ENCODE peak calls at places on chromosomes 16 and 17, in six cellular contexts. G is GM12878, L is HCT116, Q is H1, V is K562, Y is HepG2. U is an unnamed sample.

GRCh38 chr16:4682616-4683254 is 10.6 kb upstream of the NUDT16L1 start:
- DNase-seq in L (no peak), Y (peak; percentile 65), V (peak; percentile 59), Q (peak; percentile 50), G (no peak), U (no peak)

GRCh38 chr16:56965149-56965938 is 3.6 kb downstream of the CETP start:
- DNase-seq in Y (no peak), Q (no peak), G (no peak), L (no peak), V (no peak), U (no peak)

GRCh38 chr17:47315451-47316266 is 8.1 kb upstream of the EFCAB13 start:
- DNase-seq in L (peak; percentile 74), Q (no peak), Y (peak; percentile 71), G (peak; percentile 48), V (peak; percentile 80), U (peak; percentile 89)

GRCh38 chr17:48611681-48612455 is 1.1 kb upstream of the HOXB7 start:
- DNase-seq in Q (no peak), V (no peak), Y (no peak), L (no peak), G (no peak), U (peak; percentile 39)

GRCh38 chr17:16304832-16305231 is 48.4 kb downstream of the CENPV start:
- DNase-seq in L (no peak), Y (peak; percentile 63), V (peak; percentile 54), G (no peak), Q (no peak), U (peak; percentile 40)

GRCh38 chr17:2837147-2837561 is 40.9 kb downstream of the RAP1GAP2 start:
- DNase-seq in L (no peak), G (no peak), V (no peak), Q (no peak), Y (no peak), U (no peak)

GRCh38 chr16:67882374-67883145 is 2.1 kb upstream of the NRN1L start:
- DNase-seq in L (no peak), Y (no peak), Q (no peak), V (no peak), G (no peak), U (no peak)

GRCh38 chr16:15572329-15573001 is 70.5 kb downstream of the MARF1 start:
- DNase-seq in Q (no peak), G (no peak), Y (peak; percentile 83), V (no peak), L (no peak), U (no peak)

GRCh38 chr16:63361032-63361624 is 1324.9 kb upstream of the CDH8 start:
- DNase-seq in Q (no peak), L (peak; percentile 15), G (no peak), V (peak; percentile 36), Y (peak; percentile 46), U (peak; percentile 56)

GRCh38 chr16:89923640-89924297 is 627 bp downstream of the TUBB3 start:
- DNase-seq in G (no peak), V (no peak), Y (peak; percentile 56), Q (no peak), L (no peak), U (no peak)

GRCh38 chr16:69186642-69187386 is at the start of gene SNTB2:
- DNase-seq in L (peak; percentile 70), G (peak; percentile 95), Q (peak; percentile 70), V (peak; percentile 95), Y (peak; percentile 92), U (peak; percentile 87)

GRCh38 chr16:66699898-66700297 is 3.4 kb upstream of the CMTM4 start:
- DNase-seq in L (no peak), V (no peak), G (no peak), Y (no peak), Q (no peak), U (no peak)

GRCh38 chr17:81898029-81898866 is 3.8 kb upstream of the NPB start:
- DNase-seq in Q (no peak), G (no peak), L (peak; percentile 56), V (no peak), Y (no peak), U (no peak)

GRCh38 chr17:13518271-13519000 is 83.3 kb downstream of the HS3ST3A1 start:
- DNase-seq in V (no peak), Q (no peak), G (no peak), Y (no peak), L (no peak), U (no peak)

GRCh38 chr16:86566601-86566965 is at the start of gene FOXC2:
- DNase-seq in V (no peak), G (no peak), L (no peak), Q (no peak), Y (no peak), U (peak; percentile 96)

GRCh38 chr17:40602445-40603443 is 37.5 kb upstream of the CCR7 start:
- DNase-seq in V (no peak), G (peak; percentile 84), Y (no peak), Q (no peak), L (no peak), U (no peak)

GRCh38 chr17:65656390-65657250 is 95.2 kb upstream of the AXIN2 start:
- DNase-seq in G (peak; percentile 39), V (no peak), L (no peak), Y (peak; percentile 80), Q (no peak), U (no peak)

GRCh38 chr16:17159616-17160015 is 311.1 kb downstream of the XYLT1 start:
- DNase-seq in Y (no peak), L (no peak), Q (no peak), V (no peak), G (no peak), U (no peak)
- TF ChIP-seq POLR2AphosphoS5 in Y (no peak), L (no peak), Q (no peak), V (no peak), G (no peak), U (no peak)

GRCh38 chr17:869067-869466 is 86.9 kb downstream of the MRM3 start:
- DNase-seq in Q (no peak), V (no peak), G (no peak), L (no peak), Y (no peak), U (no peak)

GRCh38 chr17:872843-873242 is 90.7 kb downstream of the MRM3 start:
- DNase-seq in Y (no peak), V (no peak), Q (no peak), L (no peak), G (no peak), U (no peak)

GRCh38 chr17:867896-868489 is 85.8 kb downstream of the MRM3 start:
- DNase-seq in V (no peak), Y (no peak), Q (no peak), L (no peak), G (no peak), U (no peak)

GRCh38 chr17:869567-870530 is 87.7 kb downstream of the MRM3 start:
- DNase-seq in V (no peak), L (peak; percentile 72), G (no peak), Q (no peak), Y (no peak), U (no peak)

GRCh38 chr17:871731-872517 is 89.8 kb downstream of the MRM3 start:
- DNase-seq in V (no peak), Y (no peak), G (no peak), Q (no peak), L (no peak), U (no peak)
- TF ChIP-seq POLR2A in V (no peak), Y (no peak), G (no peak), Q (no peak), L (no peak), U (no peak)

GRCh38 chr17:73803867-73804539 is 159.8 kb upstream of the SDK2 start:
- DNase-seq in Q (no peak), Y (no peak), V (no peak), G (no peak), L (no peak), U (no peak)

GRCh38 chr17:73801455-73802100 is 157.3 kb upstream of the SDK2 start:
- DNase-seq in G (no peak), L (no peak), V (no peak), Y (no peak), Q (no peak), U (no peak)

GRCh38 chr17:73802314-73802713 is 158.1 kb upstream of the SDK2 start:
- DNase-seq in Y (peak; percentile 73), L (no peak), G (no peak), V (no peak), Q (no peak), U (no peak)

GRCh38 chr17:73800893-73801292 is 156.6 kb upstream of the SDK2 start:
- DNase-seq in Q (no peak), Y (no peak), L (no peak), G (no peak), V (no peak), U (no peak)

DNA sequence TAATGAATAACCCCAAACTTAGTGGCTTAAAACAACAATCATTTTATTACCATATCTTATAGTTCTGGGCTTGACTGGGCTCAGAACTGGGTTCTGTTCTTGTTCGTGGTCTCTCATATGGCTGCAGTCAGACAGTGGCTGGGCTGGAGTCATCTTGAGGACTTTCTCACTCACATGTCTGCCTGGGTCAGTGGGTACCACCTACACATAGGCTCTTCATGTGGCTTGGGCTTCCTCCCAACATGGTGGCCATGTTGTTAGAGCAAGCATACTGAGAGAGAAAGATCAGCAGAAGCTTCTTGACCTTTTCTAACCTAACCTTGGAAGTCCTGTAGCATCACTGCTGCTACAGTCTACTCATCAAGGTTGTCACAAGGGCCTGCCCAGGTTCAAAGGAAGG is 158.6 kb upstream of the SDK2 start:
- DNase-seq in G (no peak), Y (no peak), V (no peak), L (no peak), Q (no peak), U (no peak)
- TF ChIP-seq EZH2 in G (no peak), Y (no peak), V (no peak), L (no peak), Q (no peak), U (no peak)

GRCh38 chr17:43562679-43563146 is 16.6 kb upstream of the ETV4 start:
- DNase-seq in Q (no peak), G (no peak), V (no peak), L (no peak), Y (peak; percentile 56), U (no peak)
- TF ChIP-seq POLR2AphosphoS5 in Q (no peak), G (no peak), V (no peak), L (no peak), Y (no peak), U (no peak)

GRCh38 chr17:63916566-63917185 is 2.0 kb downstream of the GH1 start:
- DNase-seq in Q (no peak), L (no peak), Y (no peak), V (no peak), G (no peak), U (no peak)
- TF ChIP-seq POLR2A in Q (no peak), L (no peak), Y (no peak), V (no peak), G (no peak), U (no peak)

GRCh38 chr17:79154951-79155557 is 80.4 kb downstream of the ENGASE start:
- DNase-seq in V (no peak), L (no peak), Q (no peak), G (no peak), Y (no peak), U (no peak)

GRCh38 chr17:79154446-79154845 is 79.8 kb downstream of the ENGASE start:
- DNase-seq in V (no peak), G (no peak), Q (no peak), L (no peak), Y (no peak), U (no peak)

GRCh38 chr17:79153367-79154130 is 78.9 kb downstream of the ENGASE start:
- DNase-seq in V (no peak), G (no peak), Y (no peak), Q (no peak), L (no peak), U (no peak)

GRCh38 chr17:79150799-79151198 is 76.2 kb downstream of the ENGASE start:
- DNase-seq in Y (no peak), Q (no peak), G (no peak), V (no peak), L (no peak), U (no peak)

GRCh38 chr17:79152636-79153035 is 78.0 kb downstream of the ENGASE start:
- DNase-seq in Q (no peak), G (no peak), L (no peak), V (no peak), Y (no peak), U (no peak)
- TF ChIP-seq EZH2 in Q (no peak), G (no peak), L (no peak), V (no peak), Y (no peak), U (no peak)

U was measured in endothelial cell of umbilical vein.